ENCODE peak calls at places on chromosomes 6 and 20, in nine cellular contexts. One of them, this sample, is unnamed.

GRCh38 chr20:10919549-10920140 is 245.8 kb upstream of the JAG1 start:
- DNase-seq in mucosa of descending colon: no peak
- DNase-seq in cardiac muscle cell: no peak
- DNase-seq in brain microvascular endothelial cell: peak
- DNase-seq in tibial artery: no peak
- DNase-seq in Calu3: no peak
- DNase-seq in HFFc6: peak
- DNase-seq in thoracic aorta: peak
- DNase-seq in testis: no peak
- DNase-seq in this sample: no peak

GRCh38 chr6:33272358-33273128 is 668 bp downstream of the RPS18 start:
- DNase-seq in HFFc6: no peak
- DNase-seq in mucosa of descending colon: no peak
- DNase-seq in Calu3: no peak
- DNase-seq in thoracic aorta: no peak
- DNase-seq in brain microvascular endothelial cell: no peak
- DNase-seq in cardiac muscle cell: no peak
- DNase-seq in tibial artery: no peak
- DNase-seq in testis: no peak
- DNase-seq in this sample: no peak

GRCh38 chr20:15673206-15673605 is 900.0 kb downstream of the KIF16B start:
- DNase-seq in cardiac muscle cell: peak
- DNase-seq in testis: no peak
- DNase-seq in brain microvascular endothelial cell: peak
- DNase-seq in mucosa of descending colon: no peak
- DNase-seq in tibial artery: no peak
- DNase-seq in thoracic aorta: no peak
- DNase-seq in HFFc6: peak
- DNase-seq in Calu3: no peak
- DNase-seq in this sample: no peak

GRCh38 chr20:4814696-4815252 is 93.1 kb downstream of the PRND start:
- DNase-seq in tibial artery: peak
- DNase-seq in testis: no peak
- DNase-seq in thoracic aorta: no peak
- DNase-seq in brain microvascular endothelial cell: no peak
- DNase-seq in cardiac muscle cell: no peak
- DNase-seq in Calu3: no peak
- DNase-seq in mucosa of descending colon: peak
- DNase-seq in HFFc6: no peak
- DNase-seq in this sample: no peak

GRCh38 chr6:24257282-24257681 is 100.6 kb downstream of the DCDC2 start:
- DNase-seq in mucosa of descending colon: no peak
- DNase-seq in brain microvascular endothelial cell: no peak
- DNase-seq in HFFc6: no peak
- DNase-seq in tibial artery: no peak
- DNase-seq in thoracic aorta: no peak
- DNase-seq in testis: no peak
- DNase-seq in Calu3: no peak
- DNase-seq in cardiac muscle cell: no peak
- DNase-seq in this sample: no peak

GRCh38 chr6:163381118-163381751 is 33.3 kb upstream of the QKI start:
- DNase-seq in brain microvascular endothelial cell: no peak
- DNase-seq in HFFc6: no peak
- DNase-seq in cardiac muscle cell: no peak
- DNase-seq in Calu3: no peak
- DNase-seq in tibial artery: no peak
- DNase-seq in mucosa of descending colon: no peak
- DNase-seq in thoracic aorta: no peak
- DNase-seq in testis: no peak
- DNase-seq in this sample: no peak

GRCh38 chr20:48384147-48384818 is 443.5 kb downstream of the PREX1 start:
- DNase-seq in cardiac muscle cell: no peak
- DNase-seq in testis: peak
- DNase-seq in Calu3: peak
- DNase-seq in tibial artery: no peak
- DNase-seq in thoracic aorta: no peak
- DNase-seq in mucosa of descending colon: peak
- DNase-seq in brain microvascular endothelial cell: no peak
- DNase-seq in HFFc6: no peak
- DNase-seq in this sample: no peak

GRCh38 chr6:41736207-41736710 is 851 bp upstream of the TFEB start:
- DNase-seq in thoracic aorta: no peak
- DNase-seq in HFFc6: no peak
- DNase-seq in tibial artery: no peak
- DNase-seq in mucosa of descending colon: peak
- DNase-seq in cardiac muscle cell: no peak
- DNase-seq in testis: no peak
- DNase-seq in Calu3: no peak
- DNase-seq in brain microvascular endothelial cell: no peak
- DNase-seq in this sample: no peak

GRCh38 chr20:8305449-8305978 is 173.4 kb downstream of the PLCB1 start:
- DNase-seq in testis: peak
- DNase-seq in brain microvascular endothelial cell: peak
- DNase-seq in tibial artery: no peak
- DNase-seq in thoracic aorta: no peak
- DNase-seq in cardiac muscle cell: peak
- DNase-seq in Calu3: peak
- DNase-seq in mucosa of descending colon: peak
- DNase-seq in HFFc6: peak
- DNase-seq in this sample: peak

GRCh38 chr6:16163066-16163465 is 34.2 kb downstream of the MYLIP start:
- DNase-seq in HFFc6: no peak
- DNase-seq in testis: no peak
- DNase-seq in tibial artery: no peak
- DNase-seq in cardiac muscle cell: no peak
- DNase-seq in brain microvascular endothelial cell: no peak
- DNase-seq in mucosa of descending colon: no peak
- DNase-seq in Calu3: no peak
- DNase-seq in thoracic aorta: no peak
- DNase-seq in this sample: no peak

GRCh38 chr20:34220581-34220980 is 20.6 kb upstream of the ASIP start:
- DNase-seq in brain microvascular endothelial cell: peak
- DNase-seq in mucosa of descending colon: no peak
- DNase-seq in cardiac muscle cell: no peak
- DNase-seq in tibial artery: no peak
- DNase-seq in Calu3: no peak
- DNase-seq in testis: no peak
- DNase-seq in thoracic aorta: no peak
- DNase-seq in HFFc6: peak
- DNase-seq in this sample: no peak

GRCh38 chr20:24146231-24146634 is 157.7 kb upstream of the GGTLC1 start:
- DNase-seq in thoracic aorta: no peak
- DNase-seq in HFFc6: peak
- DNase-seq in tibial artery: no peak
- DNase-seq in brain microvascular endothelial cell: no peak
- DNase-seq in mucosa of descending colon: no peak
- DNase-seq in testis: no peak
- DNase-seq in Calu3: no peak
- DNase-seq in cardiac muscle cell: no peak
- DNase-seq in this sample: no peak

GRCh38 chr6:14134211-14134910 is 16.8 kb downstream of the CD83 start:
- DNase-seq in tibial artery: no peak
- DNase-seq in testis: no peak
- DNase-seq in Calu3: no peak
- DNase-seq in thoracic aorta: no peak
- DNase-seq in mucosa of descending colon: no peak
- DNase-seq in brain microvascular endothelial cell: no peak
- DNase-seq in cardiac muscle cell: no peak
- DNase-seq in HFFc6: no peak
- DNase-seq in this sample: no peak

GRCh38 chr20:20084296-20084752 is 32.0 kb downstream of the CFAP61 start:
- DNase-seq in cardiac muscle cell: no peak
- DNase-seq in testis: no peak
- DNase-seq in tibial artery: no peak
- DNase-seq in HFFc6: no peak
- DNase-seq in mucosa of descending colon: no peak
- DNase-seq in brain microvascular endothelial cell: no peak
- DNase-seq in Calu3: no peak
- DNase-seq in thoracic aorta: no peak
- DNase-seq in this sample: no peak

GRCh38 chr20:1402149-1402548 is 9.3 kb upstream of the FKBP1A start:
- DNase-seq in mucosa of descending colon: no peak
- DNase-seq in brain microvascular endothelial cell: no peak
- DNase-seq in HFFc6: peak
- DNase-seq in tibial artery: no peak
- DNase-seq in cardiac muscle cell: no peak
- DNase-seq in testis: no peak
- DNase-seq in thoracic aorta: no peak
- DNase-seq in Calu3: no peak
- DNase-seq in this sample: no peak

GRCh38 chr6:11414564-11414963 is 123.0 kb upstream of the TMEM170B start:
- DNase-seq in brain microvascular endothelial cell: no peak
- DNase-seq in cardiac muscle cell: no peak
- DNase-seq in tibial artery: no peak
- DNase-seq in testis: no peak
- DNase-seq in HFFc6: no peak
- DNase-seq in mucosa of descending colon: peak
- DNase-seq in thoracic aorta: no peak
- DNase-seq in Calu3: peak
- DNase-seq in this sample: no peak

GRCh38 chr6:135314543-135314942 is 133.4 kb downstream of the MYB start:
- DNase-seq in cardiac muscle cell: no peak
- DNase-seq in thoracic aorta: no peak
- DNase-seq in HFFc6: no peak
- DNase-seq in testis: no peak
- DNase-seq in tibial artery: no peak
- DNase-seq in mucosa of descending colon: no peak
- DNase-seq in brain microvascular endothelial cell: no peak
- DNase-seq in Calu3: no peak
- DNase-seq in this sample: no peak
- TF ChIP-seq CTCF in cardiac muscle cell: no peak
- TF ChIP-seq CTCF in thoracic aorta: no peak
- TF ChIP-seq CTCF in HFFc6: no peak
- TF ChIP-seq CTCF in testis: no peak
- TF ChIP-seq CTCF in tibial artery: no peak
- TF ChIP-seq CTCF in mucosa of descending colon: no peak
- TF ChIP-seq CTCF in brain microvascular endothelial cell: no peak
- TF ChIP-seq CTCF in Calu3: no peak
- TF ChIP-seq CTCF in this sample: no peak

DNA sequence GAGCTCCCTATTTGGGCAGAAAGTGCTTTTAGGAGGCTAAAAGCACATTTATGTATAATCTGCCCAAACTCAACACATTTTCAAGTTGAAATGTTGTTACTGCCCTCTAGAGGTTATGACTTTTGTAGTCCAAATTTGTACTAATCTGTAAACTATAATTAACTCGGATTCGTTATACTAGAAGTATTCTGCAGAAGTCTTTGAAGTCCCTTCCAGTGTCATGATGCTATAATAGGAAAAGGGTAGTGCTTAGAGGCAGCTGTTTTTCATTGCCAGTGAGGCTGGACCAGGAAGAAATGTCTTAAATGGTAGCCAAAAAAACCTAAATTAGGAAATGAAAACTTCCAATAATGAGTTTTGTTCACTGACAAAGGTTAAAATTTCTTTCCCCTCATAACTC is 44.8 kb upstream of the EMILIN3 start:
- DNase-seq in testis: no peak
- DNase-seq in Calu3: no peak
- DNase-seq in cardiac muscle cell: no peak
- DNase-seq in mucosa of descending colon: no peak
- DNase-seq in tibial artery: no peak
- DNase-seq in HFFc6: peak
- DNase-seq in thoracic aorta: no peak
- DNase-seq in brain microvascular endothelial cell: no peak
- DNase-seq in this sample: no peak
- TF ChIP-seq CTCF in testis: no peak
- TF ChIP-seq CTCF in Calu3: peak
- TF ChIP-seq CTCF in cardiac muscle cell: peak
- TF ChIP-seq CTCF in mucosa of descending colon: no peak
- TF ChIP-seq CTCF in tibial artery: peak
- TF ChIP-seq CTCF in HFFc6: peak
- TF ChIP-seq CTCF in thoracic aorta: peak
- TF ChIP-seq CTCF in brain microvascular endothelial cell: peak
- TF ChIP-seq CTCF in this sample: no peak

DNA sequence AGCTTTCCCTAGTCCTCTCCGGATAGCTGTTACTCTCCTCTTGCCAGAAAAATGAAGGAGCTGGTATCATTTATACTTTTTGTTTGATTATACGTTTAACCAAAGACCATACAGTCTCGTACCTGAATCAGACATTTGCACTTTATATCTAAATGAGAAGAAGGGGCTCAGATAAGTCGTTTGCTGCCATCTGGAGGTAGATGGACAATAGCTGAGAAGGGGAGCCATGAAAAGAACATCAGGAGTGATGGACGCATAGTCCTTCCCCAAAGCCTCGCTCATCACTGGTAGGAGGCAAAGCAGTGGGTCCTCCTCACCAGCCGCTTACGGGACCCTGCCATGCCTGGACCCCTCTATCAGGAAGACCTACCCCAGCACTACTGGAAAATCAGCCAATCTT is 45.4 kb downstream of the RPF2 start:
- DNase-seq in cardiac muscle cell: no peak
- DNase-seq in tibial artery: no peak
- DNase-seq in Calu3: no peak
- DNase-seq in HFFc6: no peak
- DNase-seq in brain microvascular endothelial cell: no peak
- DNase-seq in mucosa of descending colon: no peak
- DNase-seq in testis: no peak
- DNase-seq in thoracic aorta: no peak
- DNase-seq in this sample: no peak
- TF ChIP-seq CTCF in cardiac muscle cell: no peak
- TF ChIP-seq CTCF in tibial artery: no peak
- TF ChIP-seq CTCF in Calu3: no peak
- TF ChIP-seq CTCF in HFFc6: no peak
- TF ChIP-seq CTCF in brain microvascular endothelial cell: no peak
- TF ChIP-seq CTCF in mucosa of descending colon: no peak
- TF ChIP-seq CTCF in testis: no peak
- TF ChIP-seq CTCF in thoracic aorta: no peak
- TF ChIP-seq CTCF in this sample: no peak

GRCh38 chr6:90026216-90026615 is 131.9 kb downstream of the GJA10 start:
- DNase-seq in testis: no peak
- DNase-seq in Calu3: no peak
- DNase-seq in HFFc6: no peak
- DNase-seq in thoracic aorta: no peak
- DNase-seq in brain microvascular endothelial cell: no peak
- DNase-seq in cardiac muscle cell: no peak
- DNase-seq in tibial artery: no peak
- DNase-seq in mucosa of descending colon: no peak
- DNase-seq in this sample: no peak
- TF ChIP-seq CTCF in testis: no peak
- TF ChIP-seq CTCF in Calu3: no peak
- TF ChIP-seq CTCF in HFFc6: no peak
- TF ChIP-seq CTCF in thoracic aorta: no peak
- TF ChIP-seq CTCF in brain microvascular endothelial cell: no peak
- TF ChIP-seq CTCF in cardiac muscle cell: no peak
- TF ChIP-seq CTCF in tibial artery: no peak
- TF ChIP-seq CTCF in mucosa of descending colon: no peak
- TF ChIP-seq CTCF in this sample: no peak